ENCODE peak calls at places on chromosomes 3 and 15, in six cellular contexts. L, B, V, G, Y and J are unnamed samples.

GRCh38 chr3:133851266-133851906 is 44.3 kb downstream of the RAB6B start:
- DNase-seq in L (no peak), B (no peak), V (no peak), G (peak), Y (no peak), J (no peak)

GRCh38 chr15:73323956-73324355 is 44.8 kb downstream of the HCN4 start:
- DNase-seq in L (no peak), B (no peak), V (no peak), G (no peak), Y (no peak), J (no peak)

GRCh38 chr3:44509393-44509921 is 32.0 kb upstream of the ZNF445 start:
- DNase-seq in L (peak), B (no peak), V (no peak), G (peak), Y (no peak), J (no peak)

GRCh38 chr15:74798388-74799254 is 14.0 kb upstream of the LMAN1L start:
- DNase-seq in L (no peak), B (no peak), V (no peak), G (no peak), Y (no peak), J (no peak)

GRCh38 chr3:47603332-47603731 is 24.7 kb upstream of the CSPG5 start:
- DNase-seq in L (no peak), B (no peak), V (no peak), G (no peak), Y (no peak), J (no peak)

GRCh38 chr3:62479276-62479675 is 105.9 kb upstream of the FEZF2 start:
- DNase-seq in L (no peak), B (no peak), V (no peak), G (no peak), Y (no peak), J (no peak)

GRCh38 chr3:180827171-180827570 is 85.3 kb upstream of the FXR1 start:
- DNase-seq in L (no peak), B (no peak), V (no peak), G (no peak), Y (no peak), J (no peak)

GRCh38 chr15:55245058-55245457 is 44.6 kb downstream of the RAB27A start:
- DNase-seq in L (no peak), B (no peak), V (no peak), G (no peak), Y (no peak), J (no peak)

GRCh38 chr3:137987723-137988122 is 22.2 kb upstream of the CLDN18 start:
- DNase-seq in L (no peak), B (no peak), V (no peak), G (no peak), Y (no peak), J (no peak)

GRCh38 chr15:85582719-85583089 is 202.3 kb downstream of the AKAP13 start:
- DNase-seq in L (no peak), B (peak), V (peak), G (peak), Y (no peak), J (no peak)

GRCh38 chr3:28980131-28980530 is 300.7 kb upstream of the RBMS3 start:
- DNase-seq in L (no peak), B (no peak), V (peak), G (no peak), Y (no peak), J (no peak)

GRCh38 chr3:170418422-170419300 is at the start of gene CLDN11:
- DNase-seq in L (no peak), B (no peak), V (peak), G (peak), Y (no peak), J (no peak)

GRCh38 chr3:18386274-18386673 is 38.9 kb downstream of the SATB1 start:
- DNase-seq in L (no peak), B (no peak), V (no peak), G (no peak), Y (no peak), J (no peak)

GRCh38 chr15:101012326-101013040 is 93.3 kb downstream of the LRRK1 start:
- DNase-seq in L (no peak), B (no peak), V (no peak), G (no peak), Y (no peak), J (no peak)

GRCh38 chr15:101013151-101013550 is 94.0 kb downstream of the LRRK1 start:
- DNase-seq in L (no peak), B (no peak), V (no peak), G (no peak), Y (no peak), J (no peak)

GRCh38 chr15:101014921-101015841 is 96.0 kb downstream of the LRRK1 start:
- DNase-seq in L (peak), B (peak), V (peak), G (peak), Y (peak), J (peak)

GRCh38 chr15:101014276-101014675 is 95.1 kb downstream of the LRRK1 start:
- DNase-seq in L (no peak), B (no peak), V (no peak), G (no peak), Y (no peak), J (no peak)

GRCh38 chr15:101013769-101014223 is 94.6 kb downstream of the LRRK1 start:
- DNase-seq in L (no peak), B (no peak), V (no peak), G (no peak), Y (no peak), J (no peak)
- TF ChIP-seq BHLHE40 in L (no peak), B (no peak), V (no peak), G (no peak), Y (no peak), J (no peak)

DNA sequence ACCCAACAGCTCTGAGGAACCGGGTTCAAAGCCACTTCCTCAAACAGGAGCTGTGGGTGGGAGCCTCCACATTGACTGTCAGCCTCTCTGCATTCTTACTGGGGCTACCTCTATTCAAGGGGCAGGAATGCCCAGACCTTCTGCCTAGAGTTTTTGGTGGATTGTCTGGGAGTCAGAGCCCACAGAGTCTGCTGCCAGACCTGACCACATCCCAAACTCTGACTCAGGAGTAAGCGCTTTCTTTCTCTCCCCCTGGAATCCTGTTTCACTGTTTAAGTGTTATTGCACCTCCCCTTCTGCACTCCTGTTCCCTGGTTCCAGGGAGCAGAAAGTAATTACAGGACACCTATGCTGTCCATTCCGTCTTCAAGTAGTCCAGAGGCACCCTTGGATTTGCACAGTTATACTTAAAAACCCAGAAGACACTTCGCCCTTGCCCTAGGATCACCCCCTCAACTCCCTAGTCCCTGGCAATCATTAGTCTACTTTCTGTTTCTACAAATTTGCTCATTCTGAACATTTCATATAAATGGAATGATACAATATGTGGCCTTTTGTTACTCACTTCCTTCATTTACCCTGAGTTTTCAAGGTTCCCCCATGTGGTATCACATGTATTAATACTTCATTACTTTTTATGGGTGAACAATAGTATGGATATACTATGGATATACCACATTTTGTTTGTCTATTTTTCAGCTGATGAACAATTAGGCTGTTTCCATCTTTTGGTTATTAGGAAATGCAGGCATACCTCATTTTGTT is 37.9 kb upstream of the TJP1 start:
- DNase-seq in L (no peak), B (no peak), V (peak), G (no peak), Y (no peak), J (no peak)
- TF ChIP-seq BHLHE40 in L (no peak), B (no peak), V (peak), G (no peak), Y (no peak), J (no peak)

GRCh38 chr3:13520326-13520880 is 28.5 kb upstream of the FBLN2 start:
- DNase-seq in L (no peak), B (no peak), V (no peak), G (no peak), Y (no peak), J (no peak)

GRCh38 chr3:13517253-13517977 is 31.5 kb upstream of the FBLN2 start:
- DNase-seq in L (no peak), B (no peak), V (no peak), G (no peak), Y (no peak), J (no peak)

GRCh38 chr3:13518516-13519351 is 30.2 kb upstream of the FBLN2 start:
- DNase-seq in L (no peak), B (no peak), V (no peak), G (no peak), Y (no peak), J (no peak)

GRCh38 chr3:13521309-13521708 is 27.6 kb upstream of the FBLN2 start:
- DNase-seq in L (no peak), B (no peak), V (no peak), G (no peak), Y (no peak), J (no peak)

GRCh38 chr3:13519392-13519791 is 29.5 kb upstream of the FBLN2 start:
- DNase-seq in L (no peak), B (no peak), V (no peak), G (peak), Y (no peak), J (no peak)
- TF ChIP-seq BHLHE40 in L (no peak), B (no peak), V (no peak), G (no peak), Y (no peak), J (no peak)

DNA sequence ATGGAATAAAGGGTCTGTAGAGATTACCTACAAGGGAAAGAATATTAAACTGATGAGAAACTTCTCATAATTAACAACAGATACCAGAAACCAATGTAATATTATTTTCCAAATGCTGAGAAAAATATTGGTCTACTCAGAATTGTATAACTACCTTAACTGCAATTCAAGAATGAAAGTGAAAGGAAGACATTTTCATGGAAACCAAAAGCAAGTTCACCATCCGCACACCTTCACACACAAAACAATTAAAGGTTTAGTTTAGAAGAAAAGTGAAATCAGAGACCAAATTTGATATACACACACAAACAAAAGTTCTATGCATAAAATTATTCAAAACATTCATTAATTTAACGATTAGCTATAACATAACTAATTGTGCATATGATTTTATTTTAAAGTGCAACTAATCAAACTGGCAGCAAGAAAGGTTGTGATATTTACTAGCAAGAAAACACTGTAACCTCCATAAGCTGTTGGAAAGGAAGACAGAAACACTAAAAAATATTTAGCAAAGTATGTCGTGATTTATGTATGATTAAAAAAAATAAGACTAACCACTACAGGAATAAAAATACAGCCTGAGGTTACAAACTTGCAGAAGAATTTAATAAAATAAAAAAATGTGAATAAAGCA is 395.5 kb downstream of the FGF12 start:
- DNase-seq in L (no peak), B (no peak), V (no peak), G (no peak), Y (no peak), J (no peak)
- TF ChIP-seq BHLHE40 in L (no peak), B (no peak), V (no peak), G (no peak), Y (no peak), J (no peak)

GRCh38 chr3:27721717-27722564 is at the start of gene EOMES:
- DNase-seq in L (peak), B (no peak), V (no peak), G (no peak), Y (peak), J (peak)

GRCh38 chr3:27719306-27720003 is 2.7 kb downstream of the EOMES start:
- DNase-seq in L (no peak), B (no peak), V (no peak), G (no peak), Y (no peak), J (no peak)

GRCh38 chr3:27720029-27720518 is 2.0 kb downstream of the EOMES start:
- DNase-seq in L (no peak), B (no peak), V (no peak), G (no peak), Y (no peak), J (no peak)

GRCh38 chr3:27722957-27723802 is 1.1 kb upstream of the EOMES start:
- DNase-seq in L (no peak), B (no peak), V (no peak), G (no peak), Y (no peak), J (no peak)

GRCh38 chr3:27720899-27721716 is 1.0 kb downstream of the EOMES start:
- DNase-seq in L (no peak), B (no peak), V (no peak), G (no peak), Y (no peak), J (peak)
- TF ChIP-seq BHLHE40 in L (no peak), B (no peak), V (no peak), G (no peak), Y (no peak), J (no peak)

GRCh38 chr15:37046876-37047614 is 53.3 kb downstream of the MEIS2 start:
- DNase-seq in L (no peak), B (no peak), V (peak), G (no peak), Y (peak), J (no peak)
- TF ChIP-seq BHLHE40 in L (no peak), B (no peak), V (no peak), G (no peak), Y (no peak), J (no peak)